ENCODE peak calls at places on chromosomes 2 and 18, in five cellular contexts. R is fibroblast of lung; O is uterus; K is brain microvascular endothelial cell; A is CD8-positive, alpha-beta memory T cell. P is an unnamed sample.

GRCh38 chr2:170122883-170123547 is 54.9 kb upstream of the MYO3B start:
- DNase-seq in R (peak; percentile 76), O (no peak), K (no peak), A (no peak), P (no peak)

GRCh38 chr18:50334546-50335152 is 40.2 kb upstream of the SKA1 start:
- DNase-seq in R (no peak), O (no peak), K (no peak), A (no peak), P (no peak)

GRCh38 chr18:79479761-79480161 is 84.0 kb downstream of the NFATC1 start:
- DNase-seq in R (no peak), O (no peak), K (no peak), A (peak; percentile 38), P (peak; percentile 58)

GRCh38 chr2:41194235-41194634 is 742.3 kb upstream of the SLC8A1 start:
- DNase-seq in R (peak; percentile 76), O (no peak), K (peak; percentile 92), A (no peak), P (no peak)

GRCh38 chr2:120355867-120356266 is 9.9 kb downstream of the INHBB start:
- DNase-seq in R (no peak), O (no peak), K (no peak), A (no peak), P (no peak)

GRCh38 chr2:166154685-166155091 is 26.9 kb upstream of the SCN1A start:
- DNase-seq in R (no peak), O (no peak), K (no peak), A (no peak), P (no peak)

GRCh38 chr2:133200684-133201421 is 367.4 kb downstream of the NCKAP5 start:
- DNase-seq in R (peak; percentile 96), O (no peak), K (peak; percentile 98), A (no peak), P (no peak)

GRCh38 chr18:55907352-55908045 is 319.5 kb upstream of the TCF4 start:
- DNase-seq in R (peak; percentile 34), O (peak; percentile 25), K (no peak), A (no peak), P (no peak)

GRCh38 chr2:115396579-115396978 is 954.1 kb downstream of the DPP10 start:
- DNase-seq in R (no peak), O (no peak), K (no peak), A (no peak), P (no peak)

GRCh38 chr2:218583983-218584850 is 15.6 kb downstream of the CNOT9 start:
- DNase-seq in R (no peak), O (no peak), K (no peak), A (no peak), P (no peak)

GRCh38 chr2:72915076-72915906 is 2.0 kb upstream of the EMX1 start:
- DNase-seq in R (no peak), O (no peak), K (no peak), A (no peak), P (peak; percentile 44)

GRCh38 chr2:46555011-46555410 is 75.6 kb downstream of the TMEM247 start:
- DNase-seq in R (no peak), O (no peak), K (no peak), A (no peak), P (no peak)

GRCh38 chr2:178205853-178206516 is 11.7 kb downstream of the OSBPL6 start:
- DNase-seq in R (peak; percentile 90), O (no peak), K (peak; percentile 65), A (no peak), P (no peak)

GRCh38 chr2:49914281-49914680 is 760.0 kb upstream of the FSHR start:
- DNase-seq in R (peak; percentile 76), O (no peak), K (no peak), A (no peak), P (no peak)

GRCh38 chr2:234536218-234536989 is 39.5 kb upstream of the ARL4C start:
- DNase-seq in R (no peak), O (no peak), K (no peak), A (no peak), P (no peak)

GRCh38 chr2:193542762-193543161 is 1348.0 kb upstream of the TMEFF2 start:
- DNase-seq in R (no peak), O (no peak), K (no peak), A (no peak), P (no peak)

GRCh38 chr2:88182721-88183120 is 12.6 kb downstream of the THNSL2 start:
- DNase-seq in R (no peak), O (no peak), K (no peak), A (no peak), P (no peak)

DNA sequence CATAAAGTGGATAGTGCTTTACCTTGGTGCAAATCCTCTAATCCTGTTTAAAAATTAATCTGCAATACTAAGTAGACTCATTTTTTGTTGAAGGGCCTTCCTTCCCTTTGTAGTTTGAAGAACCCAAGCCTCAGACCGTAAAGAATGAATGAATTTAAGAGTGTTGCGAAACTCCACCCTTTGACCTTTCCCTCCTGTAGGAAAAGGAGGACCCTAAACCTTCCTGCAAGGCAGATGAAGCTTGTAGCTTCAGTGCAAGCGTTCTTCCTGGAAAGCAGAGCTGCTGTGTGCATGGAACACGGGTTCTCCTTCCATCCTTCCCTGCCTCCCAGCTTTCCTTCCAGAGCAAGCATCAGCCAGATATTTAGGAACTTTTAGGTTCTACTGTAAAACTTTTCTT is 1.7 kb downstream of the IMPA2 start:
- DNase-seq in R (no peak), O (no peak), K (no peak), A (no peak), P (peak; percentile 26)
- H3K4me3 ChIP-seq in R (no peak overlapping the region), O (no peak overlapping the region), K (no peak overlapping the region), A (no peak overlapping the region), P (peak overlapping the region; percentile 82)

GRCh38 chr2:191680639-191681038 is 2.7 kb downstream of the NABP1 start:
- DNase-seq in R (no peak), O (no peak), K (no peak), A (no peak), P (no peak)
- H3K4me3 ChIP-seq in R (peak overlapping the region; percentile 63), O (no peak overlapping the region), K (peak overlapping the region; percentile 42), A (peak overlapping the region; percentile 41), P (no peak overlapping the region)

DNA sequence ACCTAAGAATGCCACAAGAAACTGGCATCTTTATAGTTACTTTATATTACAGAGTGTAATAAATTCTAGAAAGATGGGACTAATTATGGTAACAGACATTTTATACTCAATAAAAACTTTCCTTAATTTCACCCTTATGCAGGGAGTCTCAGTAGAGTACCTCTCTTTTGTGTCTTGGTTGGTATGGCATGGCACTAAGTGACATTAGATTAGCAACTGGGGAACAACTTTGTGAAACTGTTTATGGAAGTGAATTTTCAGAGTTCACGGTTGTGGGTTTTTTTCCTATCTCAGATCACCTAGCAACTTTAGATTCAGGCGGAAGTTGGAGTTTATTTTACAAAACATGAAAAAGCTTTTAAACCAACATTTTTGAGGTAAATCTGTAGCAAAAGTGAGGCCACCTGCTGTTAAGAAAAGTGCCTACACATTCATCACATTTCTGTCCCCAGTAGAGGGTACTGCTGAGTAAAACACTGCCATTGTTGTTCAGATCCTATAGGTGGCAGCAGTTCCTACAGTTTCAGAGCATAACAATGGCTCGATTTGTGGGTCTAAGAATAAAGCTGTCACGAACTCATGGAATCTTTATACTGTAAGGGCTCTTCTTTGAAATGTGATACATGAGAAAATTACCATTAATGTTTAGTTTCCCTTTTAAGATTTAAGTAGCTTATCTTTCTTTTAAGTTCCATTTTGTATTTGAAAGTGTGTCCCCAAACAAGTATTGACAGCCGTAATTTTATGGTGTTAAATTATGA is 117.6 kb downstream of the CAMKMT start:
- DNase-seq in R (peak; percentile 78), O (no peak), K (peak; percentile 80), A (peak; percentile 50), P (no peak)
- H3K4me3 ChIP-seq in R (no peak overlapping the region), O (no peak overlapping the region), K (no peak overlapping the region), A (no peak overlapping the region), P (no peak overlapping the region)

DNA sequence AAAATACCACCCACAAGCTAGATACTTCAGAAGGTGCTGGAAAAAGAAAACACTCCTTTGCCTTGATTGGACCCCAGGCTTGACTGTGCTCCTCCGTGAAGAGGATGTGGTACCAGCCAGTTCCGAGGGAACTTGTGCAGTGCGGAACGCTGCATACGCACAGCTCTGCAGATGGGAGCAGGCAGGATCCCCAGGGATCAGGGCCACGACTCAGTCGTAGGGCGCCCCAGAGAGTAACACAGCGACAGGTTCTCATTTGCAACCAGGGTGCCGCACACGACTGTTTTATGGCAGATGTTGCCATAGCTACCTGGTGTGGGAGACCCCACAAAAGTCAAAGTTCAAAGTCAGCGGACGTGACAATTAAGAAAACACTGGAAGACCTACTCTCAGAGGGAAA is 821 bp downstream of the MALL start:
- DNase-seq in R (peak; percentile 40), O (no peak), K (no peak), A (no peak), P (no peak)
- H3K4me3 ChIP-seq in R (peak overlapping the region; percentile 9), O (no peak overlapping the region), K (no peak overlapping the region), A (no peak overlapping the region), P (peak overlapping the region; percentile 52)

GRCh38 chr18:32472841-32473240 is 2.2 kb upstream of the GAREM1 start:
- DNase-seq in R (no peak), O (no peak), K (no peak), A (no peak), P (no peak)

GRCh38 chr18:32469190-32469611 is 1.5 kb downstream of the GAREM1 start:
- DNase-seq in R (peak; percentile 32), O (peak; percentile 21), K (peak; percentile 18), A (no peak), P (no peak)

GRCh38 chr18:32469691-32470131 is 971 bp downstream of the GAREM1 start:
- DNase-seq in R (peak; percentile 20), O (no peak), K (no peak), A (no peak), P (no peak)

GRCh38 chr18:32470136-32470712 is 458 bp downstream of the GAREM1 start:
- DNase-seq in R (peak; percentile 51), O (peak; percentile 39), K (peak; percentile 20), A (no peak), P (peak; percentile 74)

GRCh38 chr18:32470713-32471633 is at the start of gene GAREM1:
- DNase-seq in R (peak; percentile 98), O (peak; percentile 97), K (peak; percentile 97), A (peak; percentile 79), P (peak; percentile 94)
- H3K4me3 ChIP-seq in R (peak within 1 kb of the TSS; percentile 64), O (peak within 1 kb of the TSS; percentile 83), K (peak within 1 kb of the TSS; percentile 70), A (peak within 1 kb of the TSS; percentile 12), P (peak within 1 kb of the TSS; percentile 87)

GRCh38 chr18:40695526-40695925 is 1259.5 kb upstream of the PIK3C3 start:
- DNase-seq in R (no peak), O (no peak), K (no peak), A (no peak), P (no peak)

GRCh38 chr18:40685241-40685640 is 1269.8 kb upstream of the PIK3C3 start:
- DNase-seq in R (peak; percentile 25), O (no peak), K (no peak), A (no peak), P (no peak)

GRCh38 chr18:40692871-40693270 is 1262.2 kb upstream of the PIK3C3 start:
- DNase-seq in R (peak; percentile 25), O (no peak), K (no peak), A (no peak), P (no peak)

GRCh38 chr18:40687401-40687800 is 1267.6 kb upstream of the PIK3C3 start:
- DNase-seq in R (peak; percentile 69), O (no peak), K (no peak), A (no peak), P (no peak)

GRCh38 chr18:40690062-40690461 is 1265.0 kb upstream of the PIK3C3 start:
- DNase-seq in R (no peak), O (no peak), K (no peak), A (no peak), P (no peak)
- H3K4me3 ChIP-seq in R (no peak overlapping the region), O (no peak overlapping the region), K (no peak overlapping the region), A (no peak overlapping the region), P (no peak overlapping the region)

GRCh38 chr2:26693287-26693849 is 846 bp downstream of the KCNK3 start:
- DNase-seq in R (no peak), O (peak; percentile 20), K (no peak), A (no peak), P (no peak)
- H3K4me3 ChIP-seq in R (no peak overlapping the region), O (peak overlapping the region; percentile 38), K (no peak overlapping the region), A (no peak overlapping the region), P (peak overlapping the region; percentile 48)

P was measured in suprapubic skin.